ENCODE peak calls at places on chromosomes 7 and 10, in six cellular contexts. V is stimulated activated CD8-positive, alpha-beta memory T cell treated with anti-CD3 and anti-CD28 coated beads, Interleukin-7, amount 100 ng/mL, for 1 hour; N is CD8-positive, alpha-beta memory T cell; O is fibroblast of the aortic adventitia; I is dorsolateral prefrontal cortex; G is NCI-H82. D is an unnamed sample.

GRCh38 chr7:30789334-30789711 is 18.1 kb downstream of the MINDY4 start:
- DNase-seq in I (no peak), O (peak; percentile 79), N (no peak), G (no peak), V (no peak), D (no peak)

GRCh38 chr7:98864726-98865420 is 4.9 kb downstream of the TMEM130 start:
- DNase-seq in G (no peak), I (no peak), O (no peak), N (no peak), V (no peak), D (no peak)

GRCh38 chr10:133219782-133220181 is 10.2 kb upstream of the UTF1 start:
- DNase-seq in N (no peak), G (no peak), V (no peak), O (no peak), I (no peak), D (no peak)

GRCh38 chr7:20783716-20784310 is 2.9 kb downstream of the SP8 start:
- DNase-seq in G (peak; percentile 49), N (no peak), I (no peak), V (no peak), O (no peak), D (no peak)

GRCh38 chr10:132865236-132865635 is 77.1 kb downstream of the CFAP46 start:
- DNase-seq in N (no peak), O (no peak), V (no peak), I (peak; percentile 15), G (no peak), D (no peak)

GRCh38 chr10:125214283-125214570 is 53.9 kb upstream of the CTBP2 start:
- DNase-seq in V (no peak), N (no peak), I (no peak), O (no peak), G (no peak), D (no peak)

GRCh38 chr7:81594767-81595166 is 175.1 kb downstream of the HGF start:
- DNase-seq in I (no peak), G (peak; percentile 5), V (no peak), O (peak; percentile 91), N (no peak), D (no peak)

GRCh38 chr10:73253226-73253557 is 748 bp upstream of the MRPS16 start:
- DNase-seq in N (no peak), O (no peak), G (peak; percentile 30), V (no peak), I (no peak), D (no peak)

GRCh38 chr10:80414126-80414898 is 6.0 kb downstream of the PRXL2A start:
- DNase-seq in N (no peak), O (no peak), V (no peak), I (no peak), G (peak; percentile 93), D (no peak)

GRCh38 chr7:44383566-44383965 is 58.2 kb upstream of the CAMK2B start:
- DNase-seq in V (no peak), G (no peak), I (no peak), O (peak; percentile 74), N (no peak), D (no peak)

D was measured in globus pallidus.